ENCODE peak calls at places on chromosome 3, in six cellular contexts. C, O, U, W, S and P are unnamed samples.

GRCh38 chr3:194740859-194741486 is 55.3 kb downstream of the FAM43A start:
- DNase-seq in C (no peak), O (no peak), U (peak), W (no peak), S (peak), P (no peak)

GRCh38 chr3:188282871-188283270 is 128.9 kb downstream of the LPP start:
- DNase-seq in C (no peak), O (no peak), U (no peak), W (no peak), S (no peak), P (no peak)

GRCh38 chr3:192130534-192131132 is 596.7 kb downstream of the FGF12 start:
- DNase-seq in C (peak), O (peak), U (peak), W (peak), S (peak), P (no peak)

GRCh38 chr3:102302020-102302419 is 132.8 kb upstream of the ZPLD1 start:
- DNase-seq in C (no peak), O (no peak), U (peak), W (no peak), S (no peak), P (no peak)

GRCh38 chr3:178443634-178444033 is 92.6 kb upstream of the KCNMB2 start:
- DNase-seq in C (no peak), O (no peak), U (peak), W (no peak), S (no peak), P (no peak)

GRCh38 chr3:22620498-22620897 is 582.6 kb upstream of the UBE2E2 start:
- DNase-seq in C (no peak), O (no peak), U (no peak), W (no peak), S (no peak), P (no peak)

GRCh38 chr3:128466840-128467541 is at the start of gene DNAJB8:
- DNase-seq in C (no peak), O (no peak), U (no peak), W (no peak), S (no peak), P (peak)

GRCh38 chr3:37072892-37073291 is 79.6 kb downstream of the MLH1 start:
- DNase-seq in C (no peak), O (no peak), U (peak), W (no peak), S (peak), P (no peak)

GRCh38 chr3:143793971-143794370 is 54.3 kb downstream of the SLC9A9 start:
- DNase-seq in C (no peak), O (no peak), U (no peak), W (no peak), S (no peak), P (no peak)

GRCh38 chr3:118505784-118506183 is 528.9 kb downstream of the IGSF11 start:
- DNase-seq in C (no peak), O (no peak), U (no peak), W (no peak), S (no peak), P (no peak)

GRCh38 chr3:76631251-76631650 is 408.6 kb upstream of the ROBO2 start:
- DNase-seq in C (no peak), O (no peak), U (no peak), W (no peak), S (no peak), P (no peak)

GRCh38 chr3:39192490-39193092 is at the start of gene XIRP1:
- DNase-seq in C (no peak), O (no peak), U (peak), W (no peak), S (peak), P (no peak)

GRCh38 chr3:45575491-45575923 is 19.0 kb upstream of the LIMD1 start:
- DNase-seq in C (no peak), O (no peak), U (peak), W (no peak), S (no peak), P (no peak)

GRCh38 chr3:41120461-41120860 is 78.8 kb upstream of the CTNNB1 start:
- DNase-seq in C (peak), O (no peak), U (no peak), W (no peak), S (no peak), P (no peak)

GRCh38 chr3:44206862-44207652 is 34.6 kb upstream of the TOPAZ1 start:
- DNase-seq in C (no peak), O (no peak), U (no peak), W (no peak), S (no peak), P (no peak)

GRCh38 chr3:179801263-179801662 is 148.4 kb downstream of the USP13 start:
- DNase-seq in C (no peak), O (no peak), U (peak), W (no peak), S (peak), P (no peak)

GRCh38 chr3:1571736-1572135 is 478.9 kb downstream of the CNTN6 start:
- DNase-seq in C (no peak), O (no peak), U (no peak), W (no peak), S (no peak), P (no peak)

GRCh38 chr3:64185436-64185835 is 39.8 kb downstream of the PRICKLE2 start:
- DNase-seq in C (no peak), O (no peak), U (no peak), W (no peak), S (no peak), P (no peak)

GRCh38 chr3:84136425-84136824 is 822.4 kb upstream of the CADM2 start:
- DNase-seq in C (no peak), O (no peak), U (peak), W (no peak), S (no peak), P (no peak)

GRCh38 chr3:171873561-171873960 is 30.4 kb downstream of the TMEM212 start:
- DNase-seq in C (no peak), O (no peak), U (peak), W (no peak), S (peak), P (no peak)

GRCh38 chr3:118938183-118938961 is 96.3 kb downstream of the IGSF11 start:
- DNase-seq in C (no peak), O (no peak), U (peak), W (peak), S (peak), P (no peak)

GRCh38 chr3:152323834-152324233 is 55.1 kb downstream of the MBNL1 start:
- DNase-seq in C (no peak), O (no peak), U (no peak), W (no peak), S (no peak), P (peak)

GRCh38 chr3:133410191-133410892 is 10.5 kb downstream of the BFSP2 start:
- DNase-seq in C (no peak), O (no peak), U (no peak), W (no peak), S (no peak), P (no peak)

GRCh38 chr3:18188491-18188890 is 236.6 kb downstream of the SATB1 start:
- DNase-seq in C (no peak), O (no peak), U (no peak), W (no peak), S (no peak), P (no peak)

GRCh38 chr3:107429330-107430181 is 52.3 kb downstream of the CCDC54 start:
- DNase-seq in C (peak), O (peak), U (peak), W (peak), S (peak), P (peak)

GRCh38 chr3:94082412-94082937 is 19.6 kb downstream of the NSUN3 start:
- DNase-seq in C (no peak), O (no peak), U (no peak), W (no peak), S (no peak), P (no peak)

GRCh38 chr3:11953778-11954177 is 50.4 kb upstream of the SYN2 start:
- DNase-seq in C (no peak), O (peak), U (no peak), W (no peak), S (no peak), P (no peak)

GRCh38 chr3:193645806-193646205 is 52.8 kb downstream of the OPA1 start:
- DNase-seq in C (no peak), O (no peak), U (no peak), W (no peak), S (no peak), P (no peak)

GRCh38 chr3:43288850-43289249 is 2.5 kb downstream of the SNRK start:
- DNase-seq in C (no peak), O (no peak), U (no peak), W (no peak), S (no peak), P (no peak)

GRCh38 chr3:27568393-27568792 is 84.2 kb upstream of the SLC4A7 start:
- DNase-seq in C (peak), O (peak), U (peak), W (no peak), S (peak), P (no peak)

DNA sequence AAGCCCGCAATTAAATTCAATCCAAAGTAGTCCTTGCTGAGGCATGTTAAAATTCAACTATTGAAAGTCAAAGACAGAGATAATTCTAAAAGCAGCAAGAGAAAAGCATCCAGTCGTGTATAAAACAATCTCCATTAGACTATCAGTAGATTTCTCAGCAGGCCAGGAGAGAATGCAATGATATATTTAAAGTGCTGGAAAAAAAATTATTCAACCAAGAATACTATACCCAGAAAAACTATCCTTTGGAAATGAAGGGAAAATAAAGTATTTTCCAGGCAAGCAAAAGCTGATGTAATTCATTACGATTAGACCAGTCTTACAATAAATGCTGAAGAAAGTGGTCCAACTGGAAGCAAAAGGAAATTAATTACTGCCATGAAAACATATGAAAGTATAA is 113.5 kb downstream of the TRIM42 start:
- DNase-seq in C (no peak), O (no peak), U (no peak), W (no peak), S (no peak), P (no peak)
- H3K4me3 ChIP-seq in C (no peak), O (no peak), U (no peak), W (no peak), S (no peak), P (no peak)

GRCh38 chr3:72661115-72661457 is 187.2 kb downstream of the SHQ1 start:
- DNase-seq in C (peak), O (peak), U (peak), W (no peak), S (peak), P (no peak)
- H3K27ac ChIP-seq in C (no peak), O (peak), U (no peak), W (no peak), S (no peak), P (no peak)

GRCh38 chr3:170056710-170057454 is 19.1 kb downstream of the GPR160 start:
- DNase-seq in C (no peak), O (no peak), U (no peak), W (no peak), S (no peak), P (no peak)
- H3K4me3 ChIP-seq in C (no peak), O (no peak), U (no peak), W (no peak), S (no peak), P (no peak)

GRCh38 chr3:29302619-29303018 is 21.7 kb downstream of the RBMS3 start:
- DNase-seq in C (no peak), O (no peak), U (no peak), W (no peak), S (no peak), P (no peak)

GRCh38 chr3:29301332-29302011 is 20.6 kb downstream of the RBMS3 start:
- DNase-seq in C (no peak), O (no peak), U (no peak), W (no peak), S (peak), P (no peak)

GRCh38 chr3:29293371-29293770 is 12.5 kb downstream of the RBMS3 start:
- DNase-seq in C (no peak), O (no peak), U (peak), W (no peak), S (peak), P (no peak)

DNA sequence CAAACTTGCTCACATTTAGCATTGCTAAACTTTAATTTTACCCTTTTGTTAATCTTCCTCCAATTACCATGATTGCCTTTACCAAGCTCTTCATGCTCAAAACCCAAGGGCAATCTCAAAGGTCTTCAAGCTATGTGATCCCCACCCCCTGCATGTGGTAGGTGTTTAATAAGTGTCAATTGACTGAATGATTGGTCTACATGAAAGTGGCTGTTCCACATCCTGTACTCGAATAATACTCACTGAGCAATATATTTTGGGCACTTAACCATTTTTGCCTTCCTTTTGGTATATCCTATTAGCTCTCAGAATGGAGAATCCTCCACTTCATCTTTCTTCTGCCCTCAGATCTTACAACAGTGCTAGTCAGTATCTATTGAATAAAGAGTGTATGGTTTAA is 17.1 kb downstream of the RBMS3 start:
- DNase-seq in C (no peak), O (no peak), U (no peak), W (no peak), S (no peak), P (no peak)
- H3K27ac ChIP-seq in C (no peak), O (no peak), U (no peak), W (no peak), S (no peak), P (no peak)

GRCh38 chr3:140948460-140949249 is 7.0 kb downstream of the SLC25A36 start:
- DNase-seq in C (no peak), O (no peak), U (no peak), W (no peak), S (no peak), P (no peak)

GRCh38 chr3:140941434-140942220 is at the start of gene SLC25A36:
- DNase-seq in C (peak), O (peak), U (peak), W (peak), S (peak), P (peak)

GRCh38 chr3:140941090-140941433 is 574 bp upstream of the SLC25A36 start:
- DNase-seq in C (no peak), O (no peak), U (no peak), W (no peak), S (no peak), P (no peak)

GRCh38 chr3:140942221-140943104 is 827 bp downstream of the SLC25A36 start:
- DNase-seq in C (peak), O (peak), U (peak), W (peak), S (peak), P (peak)

DNA sequence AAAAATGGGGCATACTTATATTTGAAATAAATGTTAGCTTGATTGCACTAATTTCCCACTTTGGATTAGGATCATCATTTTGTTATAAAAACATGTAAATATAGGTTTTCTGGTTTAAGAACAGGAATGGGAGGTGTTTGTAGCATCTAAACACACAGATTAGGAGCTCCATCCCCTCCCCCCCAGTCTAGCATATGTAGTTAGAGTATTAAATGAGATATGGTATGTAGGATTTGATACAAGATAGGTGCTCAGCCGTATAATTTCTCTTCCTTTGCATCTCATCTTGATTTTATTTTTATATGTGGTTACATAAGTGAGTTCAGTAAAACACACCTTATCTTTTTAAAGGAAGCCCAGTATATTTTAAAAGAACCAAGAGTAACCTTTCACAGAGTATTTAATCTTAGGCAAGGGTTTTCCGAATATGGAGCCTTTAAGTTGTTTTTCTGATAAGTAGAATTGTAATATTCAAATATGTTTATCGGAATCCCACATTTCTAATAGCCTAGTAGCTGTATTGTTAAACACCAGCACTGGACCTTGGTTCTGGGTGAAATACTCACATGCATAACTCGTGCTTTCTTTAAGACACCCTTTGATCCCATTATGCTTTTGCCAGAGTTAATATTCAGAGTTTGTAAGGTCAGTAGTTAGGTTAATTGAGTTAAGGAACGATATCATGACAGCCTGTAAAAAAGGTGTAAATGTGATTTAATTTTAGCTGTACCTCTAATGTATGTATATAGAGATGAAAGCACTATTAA is 2.3 kb downstream of the SLC25A36 start:
- DNase-seq in C (no peak), O (no peak), U (no peak), W (no peak), S (no peak), P (no peak)
- H3K4me3 ChIP-seq in C (no peak), O (peak), U (peak), W (peak), S (peak), P (no peak)

GRCh38 chr3:72381584-72381983 is 466.7 kb downstream of the SHQ1 start:
- DNase-seq in C (no peak), O (no peak), U (no peak), W (no peak), S (no peak), P (no peak)
- H3K27ac ChIP-seq in C (no peak), O (no peak), U (no peak), W (no peak), S (no peak), P (no peak)

GRCh38 chr3:150349314-150350097 is 58.6 kb upstream of the TSC22D2 start:
- DNase-seq in C (peak), O (no peak), U (no peak), W (no peak), S (no peak), P (no peak)

GRCh38 chr3:150346956-150347863 is 60.9 kb upstream of the TSC22D2 start:
- DNase-seq in C (peak), O (no peak), U (peak), W (no peak), S (peak), P (no peak)

GRCh38 chr3:150351398-150351797 is 56.7 kb upstream of the TSC22D2 start:
- DNase-seq in C (no peak), O (no peak), U (no peak), W (no peak), S (no peak), P (no peak)

GRCh38 chr3:150345021-150345538 is 63.0 kb upstream of the TSC22D2 start:
- DNase-seq in C (no peak), O (no peak), U (no peak), W (no peak), S (no peak), P (no peak)

GRCh38 chr3:150348500-150348899 is 59.6 kb upstream of the TSC22D2 start:
- DNase-seq in C (no peak), O (no peak), U (peak), W (no peak), S (peak), P (no peak)
- H3K4me3 ChIP-seq in C (no peak), O (no peak), U (no peak), W (no peak), S (no peak), P (no peak)

GRCh38 chr3:137343283-137343682 is 385.5 kb downstream of the IL20RB start:
- DNase-seq in C (no peak), O (no peak), U (no peak), W (no peak), S (no peak), P (no peak)
- H3K27ac ChIP-seq in C (no peak), O (no peak), U (no peak), W (no peak), S (no peak), P (no peak)